ENCODE peak calls at places on chromosomes 12 and 14, in seven cellular contexts. M is fibroblast of mammary gland, T is cardiac fibroblast, H is endothelial cell of umbilical vein, E is psoas muscle, R is heart left ventricle, O is sigmoid colon. X is an unnamed sample.

GRCh38 chr14:102049258-102050025 is 37.4 kb downstream of the HSP90AA1 start:
- DNase-seq in M (no peak), T (no peak), H (no peak), E (no peak), R (no peak), O (no peak), X (no peak)

GRCh38 chr12:55707841-55708694 is at the start of gene ITGA7:
- DNase-seq in M (no peak), T (no peak), H (no peak), E (peak), R (peak), O (peak), X (no peak)

GRCh38 chr12:90902596-90902995 is 52.4 kb downstream of the CCER1 start:
- DNase-seq in M (no peak), T (no peak), H (no peak), E (no peak), R (no peak), O (no peak), X (no peak)

GRCh38 chr12:20798561-20798960 is 11.9 kb upstream of the SLCO1B3 start:
- DNase-seq in M (peak), T (peak), H (peak), E (no peak), R (no peak), O (no peak), X (no peak)

GRCh38 chr14:53791116-53791515 is 165.5 kb downstream of the BMP4 start:
- DNase-seq in M (no peak), T (no peak), H (no peak), E (no peak), R (no peak), O (no peak), X (no peak)

GRCh38 chr12:40691913-40692616 is at the start of gene CNTN1:
- DNase-seq in M (peak), T (no peak), H (peak), E (peak), R (no peak), O (peak), X (peak)

GRCh38 chr12:123118397-123118945 is 32.4 kb downstream of the PITPNM2 start:
- DNase-seq in M (no peak), T (no peak), H (no peak), E (no peak), R (no peak), O (peak), X (peak)

GRCh38 chr14:61911534-61911933 is 149.3 kb downstream of the SNAPC1 start:
- DNase-seq in M (no peak), T (no peak), H (no peak), E (no peak), R (no peak), O (no peak), X (no peak)

GRCh38 chr14:67512463-67513134 is 20.5 kb upstream of the PLEKHH1 start:
- DNase-seq in M (no peak), T (no peak), H (no peak), E (no peak), R (no peak), O (no peak), X (no peak)

GRCh38 chr14:90489916-90490726 is 93.3 kb downstream of the CALM1 start:
- DNase-seq in M (peak), T (peak), H (no peak), E (no peak), R (no peak), O (no peak), X (no peak)

GRCh38 chr14:83260751-83261150 is 1727.1 kb upstream of the SEL1L start:
- DNase-seq in M (no peak), T (no peak), H (no peak), E (no peak), R (no peak), O (no peak), X (no peak)

GRCh38 chr14:38342803-38343202 is 86.9 kb upstream of the CLEC14A start:
- DNase-seq in M (peak), T (peak), H (no peak), E (no peak), R (no peak), O (no peak), X (peak)

GRCh38 chr12:6927379-6927991 is at the start of gene ATN1:
- DNase-seq in M (peak), T (peak), H (peak), E (peak), R (peak), O (peak), X (peak)

GRCh38 chr14:51398898-51399297 is 158.9 kb downstream of the TMX1 start:
- DNase-seq in M (peak), T (peak), H (peak), E (peak), R (peak), O (no peak), X (peak)

GRCh38 chr12:22525426-22525825 is 18.9 kb downstream of the C2CD5 start:
- DNase-seq in M (peak), T (peak), H (peak), E (no peak), R (no peak), O (no peak), X (peak)

GRCh38 chr12:81295286-81295685 is 217.4 kb downstream of the ACSS3 start:
- DNase-seq in M (no peak), T (no peak), H (no peak), E (no peak), R (no peak), O (no peak), X (no peak)

GRCh38 chr12:132108211-132108832 is 35.8 kb downstream of the DDX51 start:
- DNase-seq in M (no peak), T (no peak), H (no peak), E (no peak), R (no peak), O (peak), X (no peak)

GRCh38 chr12:62673027-62673815 is 206.6 kb downstream of the MON2 start:
- DNase-seq in M (no peak), T (no peak), H (no peak), E (no peak), R (no peak), O (no peak), X (no peak)

GRCh38 chr12:41910578-41911331 is 233.9 kb downstream of the GXYLT1 start:
- DNase-seq in M (no peak), T (no peak), H (no peak), E (no peak), R (no peak), O (no peak), X (no peak)

GRCh38 chr12:1643056-1643455 is 14.0 kb downstream of the WNT5B start:
- DNase-seq in M (no peak), T (no peak), H (no peak), E (no peak), R (no peak), O (no peak), X (no peak)

GRCh38 chr12:1638167-1638566 is 9.1 kb downstream of the WNT5B start:
- DNase-seq in M (no peak), T (no peak), H (no peak), E (no peak), R (no peak), O (no peak), X (no peak)

GRCh38 chr12:1640630-1641234 is 11.7 kb downstream of the WNT5B start:
- DNase-seq in M (no peak), T (no peak), H (no peak), E (no peak), R (no peak), O (no peak), X (no peak)

GRCh38 chr12:1642513-1642912 is 13.5 kb downstream of the WNT5B start:
- DNase-seq in M (no peak), T (no peak), H (no peak), E (no peak), R (no peak), O (no peak), X (no peak)

GRCh38 chr12:1639538-1639937 is 10.5 kb downstream of the WNT5B start:
- DNase-seq in M (no peak), T (no peak), H (no peak), E (no peak), R (no peak), O (no peak), X (no peak)
- H3K4me3 ChIP-seq in M (no peak), T (no peak), H (no peak), E (no peak), R (no peak), O (no peak), X (no peak)

GRCh38 chr14:22641851-22642250 is 2.3 kb downstream of the OR6J1 start:
- DNase-seq in M (no peak), T (no peak), H (no peak), E (no peak), R (no peak), O (no peak), X (no peak)

GRCh38 chr14:22640192-22640591 is 4.0 kb downstream of the OR6J1 start:
- DNase-seq in M (no peak), T (no peak), H (no peak), E (no peak), R (no peak), O (no peak), X (no peak)

GRCh38 chr14:22646570-22647254 is 2.6 kb upstream of the OR6J1 start:
- DNase-seq in M (peak), T (peak), H (no peak), E (no peak), R (no peak), O (no peak), X (peak)

GRCh38 chr14:22648506-22648905 is 4.4 kb upstream of the OR6J1 start:
- DNase-seq in M (peak), T (peak), H (no peak), E (no peak), R (no peak), O (no peak), X (peak)

DNA sequence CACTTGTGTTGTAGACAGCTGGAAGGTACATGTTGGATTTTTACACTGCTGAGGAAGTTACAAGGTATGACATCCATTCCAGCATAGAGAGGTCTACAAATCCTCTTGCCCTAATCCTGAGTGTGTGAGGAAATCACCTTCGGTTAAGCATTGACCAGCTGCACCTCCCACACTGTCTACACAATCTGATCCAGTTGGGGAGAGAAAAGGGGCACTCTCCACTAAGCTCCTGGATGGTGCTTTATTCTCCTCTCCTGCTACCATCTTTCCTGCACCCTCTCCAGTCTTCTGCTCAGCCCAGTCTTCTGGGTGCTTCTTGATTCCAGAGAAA is at the start of gene OR6J1:
- DNase-seq in M (no peak), T (no peak), H (no peak), E (no peak), R (no peak), O (no peak), X (no peak)
- TF ChIP-seq CTCF in M (no peak), T (no peak), H (no peak), E (no peak), R (no peak), O (no peak), X (no peak)

GRCh38 chr14:104007121-104007520 is 64.8 kb upstream of the RD3L start:
- DNase-seq in M (no peak), T (no peak), H (no peak), E (no peak), R (no peak), O (no peak), X (no peak)

GRCh38 chr14:104001003-104001402 is 58.7 kb upstream of the RD3L start:
- DNase-seq in M (no peak), T (no peak), H (peak), E (no peak), R (no peak), O (no peak), X (no peak)

GRCh38 chr14:104004849-104005248 is 62.5 kb upstream of the RD3L start:
- DNase-seq in M (no peak), T (no peak), H (no peak), E (no peak), R (no peak), O (no peak), X (no peak)

GRCh38 chr14:104005489-104005888 is 63.2 kb upstream of the RD3L start:
- DNase-seq in M (no peak), T (no peak), H (no peak), E (no peak), R (no peak), O (no peak), X (no peak)

GRCh38 chr14:104003616-104004015 is 61.3 kb upstream of the RD3L start:
- DNase-seq in M (no peak), T (no peak), H (no peak), E (no peak), R (no peak), O (no peak), X (no peak)
- H3K4me3 ChIP-seq in M (no peak), T (no peak), H (no peak), E (no peak), R (no peak), O (no peak), X (no peak)

GRCh38 chr12:46908936-46909635 is 83.3 kb upstream of the SLC38A4 start:
- DNase-seq in M (no peak), T (no peak), H (no peak), E (no peak), R (no peak), O (no peak), X (no peak)
- TF ChIP-seq CTCF in M (no peak), T (no peak), H (no peak), E (no peak), R (no peak), O (no peak), X (no peak)

GRCh38 chr12:104460041-104460757 is 3.5 kb downstream of the CHST11 start:
- DNase-seq in M (no peak), T (no peak), H (no peak), E (no peak), R (no peak), O (no peak), X (no peak)

GRCh38 chr12:104457746-104458644 is 1.2 kb downstream of the CHST11 start:
- DNase-seq in M (no peak), T (no peak), H (peak), E (peak), R (no peak), O (peak), X (no peak)

GRCh38 chr12:104460973-104461693 is 4.4 kb downstream of the CHST11 start:
- DNase-seq in M (no peak), T (no peak), H (peak), E (no peak), R (no peak), O (no peak), X (no peak)

GRCh38 chr12:104458645-104459555 is 2.2 kb downstream of the CHST11 start:
- DNase-seq in M (peak), T (peak), H (peak), E (no peak), R (no peak), O (no peak), X (no peak)

DNA sequence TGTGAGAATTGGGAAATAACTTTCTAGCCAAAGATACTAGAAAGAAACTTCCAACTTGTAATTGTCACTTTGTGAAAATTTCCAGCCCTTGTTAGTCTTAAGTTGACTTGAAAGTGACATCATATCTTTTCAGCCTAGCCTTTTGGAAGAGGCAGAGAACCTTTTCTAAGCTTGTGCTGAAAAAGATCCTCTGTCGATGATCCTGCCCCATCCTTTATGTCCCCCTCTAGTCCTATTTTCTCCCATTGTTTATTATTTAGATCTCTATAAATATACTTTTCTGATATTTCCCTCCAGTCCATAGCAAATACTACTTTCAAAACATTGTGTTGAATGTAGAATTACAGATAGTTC is 2.8 kb downstream of the CHST11 start:
- DNase-seq in M (no peak), T (no peak), H (no peak), E (no peak), R (no peak), O (no peak), X (no peak)
- H3K4me3 ChIP-seq in M (peak), T (peak), H (no peak), E (peak), R (peak), O (no peak), X (peak)

GRCh38 chr14:99430491-99430890 is 50.2 kb downstream of the SETD3 start:
- DNase-seq in M (no peak), T (peak), H (peak), E (no peak), R (no peak), O (no peak), X (no peak)
- TF ChIP-seq CTCF in M (peak), T (peak), H (peak), E (no peak), R (peak), O (no peak), X (peak)

GRCh38 chr12:122031342-122032216 is 9.9 kb downstream of the BCL7A start:
- DNase-seq in M (peak), T (peak), H (peak), E (no peak), R (no peak), O (no peak), X (no peak)

GRCh38 chr12:122036153-122036552 is 14.5 kb downstream of the BCL7A start:
- DNase-seq in M (no peak), T (no peak), H (no peak), E (no peak), R (no peak), O (no peak), X (no peak)

GRCh38 chr12:122032570-122032969 is 10.9 kb downstream of the BCL7A start:
- DNase-seq in M (no peak), T (no peak), H (no peak), E (no peak), R (no peak), O (no peak), X (no peak)

GRCh38 chr12:122030427-122030825 is 8.7 kb downstream of the BCL7A start:
- DNase-seq in M (no peak), T (no peak), H (no peak), E (no peak), R (no peak), O (no peak), X (no peak)

DNA sequence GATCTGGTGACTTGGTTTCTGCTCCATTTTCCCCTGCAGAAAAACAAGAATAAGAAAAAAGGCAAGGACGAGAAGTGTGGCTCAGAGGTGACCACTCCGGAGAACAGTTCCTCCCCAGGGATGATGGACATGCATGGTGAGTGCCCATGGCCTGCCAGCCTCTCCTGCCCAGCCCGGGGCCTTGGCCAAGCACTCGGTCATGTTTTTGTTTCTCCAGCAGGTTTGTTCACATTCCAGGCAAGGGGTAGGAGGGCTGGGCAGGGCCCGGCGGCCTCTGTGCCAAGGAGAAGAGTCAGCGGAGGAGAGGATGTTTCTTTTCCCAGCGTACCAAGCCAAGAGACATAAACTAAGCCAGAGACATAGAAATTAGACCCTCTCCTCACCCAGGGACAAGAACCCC is 13.6 kb downstream of the BCL7A start:
- DNase-seq in M (no peak), T (no peak), H (no peak), E (no peak), R (no peak), O (no peak), X (no peak)
- H3K4me3 ChIP-seq in M (no peak), T (no peak), H (no peak), E (no peak), R (no peak), O (no peak), X (no peak)